ENCODE peak calls at places on chromosomes 16 and 17, in eight cellular contexts. Q is M059J, H is fibroblast of mammary gland, Z is cardiac muscle cell, F is nephron progenitor cell, S is GM12865, B is progenitor cell of endocrine pancreas, A is globus pallidus. J is an unnamed sample.

GRCh38 chr17:39573447-39574298 is 34.0 kb downstream of the NEUROD2 start:
- DNase-seq in Q (peak), H (peak), Z (peak), F (peak), S (peak), B (peak), A (peak), J (peak)

GRCh38 chr17:27573971-27574525 is 56.9 kb upstream of the LGALS9 start:
- DNase-seq in Q (peak), H (peak), Z (peak), F (no peak), S (no peak), B (no peak), A (no peak), J (no peak)

GRCh38 chr16:71373073-71373472 is 14.6 kb downstream of the CALB2 start:
- DNase-seq in Q (peak), H (peak), Z (peak), F (no peak), S (no peak), B (no peak), A (no peak), J (no peak)

GRCh38 chr17:44976198-44976597 is 8.1 kb upstream of the C1QL1 start:
- DNase-seq in Q (no peak), H (no peak), Z (no peak), F (no peak), S (no peak), B (no peak), A (no peak), J (no peak)

GRCh38 chr17:80033840-80034239 is 1.8 kb downstream of the TBC1D16 start:
- DNase-seq in Q (no peak), H (no peak), Z (no peak), F (no peak), S (no peak), B (no peak), A (no peak), J (no peak)

GRCh38 chr17:80665792-80666191 is 121.2 kb downstream of the RPTOR start:
- DNase-seq in Q (no peak), H (no peak), Z (no peak), F (no peak), S (no peak), B (no peak), A (no peak), J (no peak)

GRCh38 chr16:28092721-28093382 is 29.3 kb upstream of the GSG1L start:
- DNase-seq in Q (peak), H (no peak), Z (no peak), F (no peak), S (no peak), B (no peak), A (no peak), J (no peak)

GRCh38 chr16:4306439-4307214 is 9.2 kb upstream of the GLIS2 start:
- DNase-seq in Q (no peak), H (no peak), Z (no peak), F (peak), S (peak), B (no peak), A (no peak), J (no peak)

GRCh38 chr17:62821213-62822079 is 13.3 kb upstream of the MARCHF10 start:
- DNase-seq in Q (no peak), H (no peak), Z (peak), F (no peak), S (no peak), B (no peak), A (no peak), J (no peak)